ENCODE peak calls at places on chromosomes 12 and 14, in ten cellular contexts. Y is tibial nerve, I is transverse colon, M is A549, D is cardiac muscle cell, B is neuronal stem cell, J is PC-3, L is astrocyte, X is lower lobe of right lung, A is K562. C is an unnamed sample.

GRCh38 chr12:119460876-119461275 is 126.3 kb downstream of the CCDC60 start:
- DNase-seq in A (no peak), J (no peak), I (no peak), Y (no peak), X (no peak), B (no peak), L (no peak), D (no peak), M (no peak), C (no peak)

GRCh38 chr12:89098390-89099102 is 253.8 kb downstream of the DUSP6 start:
- DNase-seq in I (no peak), B (no peak), A (no peak), L (peak; percentile 12), D (peak; percentile 61), J (no peak), M (no peak), X (no peak), Y (no peak), C (no peak)

GRCh38 chr14:38947343-38947742 is 155.7 kb downstream of the SEC23A start:
- DNase-seq in M (no peak), J (no peak), B (no peak), L (no peak), Y (no peak), X (no peak), A (no peak), I (no peak), D (no peak), C (no peak)

GRCh38 chr14:23550131-23550826 is 1.3 kb downstream of the ZFHX2 start:
- DNase-seq in Y (no peak), D (no peak), X (no peak), L (no peak), I (no peak), A (no peak), J (no peak), M (no peak), B (no peak), C (no peak)

GRCh38 chr12:56897844-56898341 is 36.3 kb downstream of the SDR9C7 start:
- DNase-seq in M (no peak), X (no peak), Y (no peak), L (no peak), I (no peak), B (no peak), D (no peak), A (peak; percentile 45), J (peak; percentile 39), C (no peak)

GRCh38 chr12:76874491-76875190 is 4.2 kb downstream of the CSRP2 start:
- DNase-seq in I (no peak), Y (no peak), L (no peak), D (no peak), M (no peak), J (no peak), X (no peak), A (no peak), B (no peak), C (no peak)

GRCh38 chr12:20432290-20432689 is 64.0 kb downstream of the PDE3A start:
- DNase-seq in Y (no peak), D (no peak), B (no peak), M (no peak), J (no peak), I (no peak), L (no peak), X (no peak), A (no peak), C (no peak)

GRCh38 chr12:109783965-109784244 is 49.3 kb downstream of the TRPV4 start:
- DNase-seq in B (no peak), L (no peak), Y (no peak), M (no peak), X (no peak), I (no peak), J (peak; percentile 27), A (no peak), D (no peak), C (no peak)

GRCh38 chr14:104731249-104731924 is 7.4 kb downstream of the ADSS1 start:
- DNase-seq in I (no peak), J (peak; percentile 48), B (no peak), L (no peak), A (peak; percentile 54), Y (no peak), X (no peak), D (peak; percentile 45), M (peak; percentile 48), C (no peak)

GRCh38 chr14:36553650-36554260 is 28.7 kb downstream of the NKX2-8 start:
- DNase-seq in B (peak; percentile 24), L (peak; percentile 22), D (peak; percentile 68), A (peak; percentile 38), J (peak; percentile 72), M (peak; percentile 29), Y (no peak), X (no peak), I (no peak), C (no peak)

GRCh38 chr12:56590237-56590830 is 39.8 kb downstream of the BAZ2A start:
- DNase-seq in J (peak; percentile 59), I (no peak), M (no peak), Y (no peak), A (peak; percentile 67), X (no peak), L (no peak), B (no peak), D (peak; percentile 12), C (no peak)

GRCh38 chr12:79046021-79046420 is 181.4 kb downstream of the SYT1 start:
- DNase-seq in M (no peak), X (no peak), I (no peak), D (no peak), Y (no peak), L (no peak), B (no peak), A (no peak), J (no peak), C (no peak)
- H3K4me3 ChIP-seq in M (no peak overlapping the region), X (no peak overlapping the region), I (no peak overlapping the region), D (no peak overlapping the region), Y (no peak overlapping the region), L (no peak overlapping the region), B (no peak overlapping the region), A (no peak overlapping the region), J (no peak overlapping the region), C (no peak overlapping the region)

DNA sequence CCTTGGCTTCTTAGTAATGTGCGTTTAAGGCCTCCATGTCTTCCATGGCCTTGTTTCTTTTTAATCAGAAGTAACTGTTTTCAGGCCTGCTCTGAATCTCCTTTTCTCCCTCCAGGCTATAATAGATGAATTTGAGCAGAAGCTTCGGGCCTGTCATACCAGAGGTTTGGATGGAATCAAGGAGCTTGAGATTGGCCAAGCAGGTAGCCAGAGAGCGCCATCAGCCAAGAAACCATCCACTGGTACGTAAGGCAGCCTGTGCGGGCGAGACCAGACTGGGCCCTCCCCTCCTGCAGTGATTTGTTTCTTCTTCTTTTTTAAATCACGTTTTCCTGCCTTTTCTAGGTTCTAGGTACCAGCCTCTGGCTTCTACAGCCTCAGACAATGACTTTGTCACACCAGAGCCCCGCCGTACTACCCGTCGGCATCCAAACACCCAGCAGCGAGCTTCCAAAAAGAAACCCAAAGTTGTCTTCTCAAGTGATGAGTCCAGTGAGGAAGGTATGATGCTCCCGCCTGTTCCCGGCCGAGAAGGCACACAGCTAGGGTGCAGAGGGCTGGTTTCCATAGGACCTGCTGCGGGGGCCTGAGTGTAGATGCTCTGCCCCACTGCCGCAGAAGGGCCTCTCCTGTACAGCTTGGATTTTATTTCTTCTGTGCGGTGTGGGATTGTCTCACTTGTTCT is 3.6 kb upstream of the GAPDH start:
- DNase-seq in M (no peak), J (no peak), L (no peak), D (no peak), X (no peak), Y (no peak), B (no peak), A (no peak), I (no peak), C (no peak)
- H3K27ac ChIP-seq in M (peak overlapping the region; percentile 97), J (peak overlapping the region; percentile 99), L (no peak overlapping the region), D (peak overlapping the region; percentile 84), X (no peak overlapping the region), Y (peak overlapping the region; percentile 96), B (no peak overlapping the region), A (no peak overlapping the region), I (no peak overlapping the region), C (peak overlapping the region; percentile 5)

DNA sequence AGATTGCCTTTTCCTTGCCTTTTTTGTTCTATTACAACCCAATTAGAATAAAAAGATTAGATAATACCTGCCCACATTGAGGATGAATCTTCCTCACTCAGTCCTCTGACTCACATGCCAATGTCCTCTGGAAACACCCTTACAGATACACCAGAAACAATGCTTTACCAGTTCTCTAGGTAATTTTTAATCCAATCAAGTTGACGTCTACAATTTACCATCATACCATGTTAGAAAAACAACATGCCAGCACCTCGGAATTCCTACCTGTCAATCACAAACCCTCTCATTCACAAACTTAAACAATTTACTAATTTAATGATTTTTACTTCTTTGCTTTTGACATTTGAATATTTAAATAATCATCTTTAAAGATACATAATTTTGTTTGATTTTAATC is 953.8 kb downstream of the TRHDE start:
- DNase-seq in Y (no peak), D (no peak), I (no peak), A (no peak), J (no peak), X (no peak), B (no peak), L (no peak), M (no peak), C (no peak)
- H3K4me3 ChIP-seq in Y (no peak overlapping the region), D (no peak overlapping the region), I (no peak overlapping the region), A (no peak overlapping the region), J (no peak overlapping the region), X (no peak overlapping the region), B (no peak overlapping the region), L (no peak overlapping the region), M (no peak overlapping the region), C (no peak overlapping the region)

DNA sequence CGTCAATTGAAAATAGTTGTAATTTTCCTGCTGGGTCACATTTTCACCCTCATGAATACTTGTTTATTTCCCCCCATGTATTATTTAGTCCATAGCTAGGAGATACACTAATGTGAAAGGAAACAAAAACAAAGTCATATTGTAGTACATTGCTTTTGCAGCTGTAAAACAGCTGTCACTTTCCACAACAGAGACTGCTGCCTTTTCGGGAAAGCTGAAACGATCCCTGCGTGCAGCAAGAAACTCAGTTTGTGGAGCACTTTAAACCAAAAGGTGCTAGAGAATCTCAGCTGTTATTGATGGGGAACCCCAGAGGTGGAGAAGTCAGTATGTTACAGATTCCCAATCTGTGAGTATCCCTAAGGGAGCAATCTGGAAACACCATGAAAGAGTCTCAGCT is 4.2 kb downstream of the RACGAP1 start:
- DNase-seq in D (no peak), Y (no peak), A (no peak), L (no peak), B (no peak), I (no peak), M (no peak), J (no peak), X (no peak), C (no peak)
- H3K27ac ChIP-seq in D (no peak overlapping the region), Y (no peak overlapping the region), A (no peak overlapping the region), L (no peak overlapping the region), B (no peak overlapping the region), I (peak overlapping the region; percentile 13), M (no peak overlapping the region), J (no peak overlapping the region), X (no peak overlapping the region), C (no peak overlapping the region)

C was measured in effector memory CD4-positive, alpha-beta T cell.